ENCODE peak calls at places on chromosomes 13 and 19, in five cellular contexts. One of them, this sample, is unnamed.

GRCh38 chr13:97448503-97449251 is 14.7 kb downstream of the RAP2A start:
- DNase-seq in fibroblast of villous mesenchyme: peak; percentile 71
- DNase-seq in HepG2: no peak
- DNase-seq in AG04450: no peak
- DNase-seq in endothelial cell: no peak
- DNase-seq in this sample: no peak

GRCh38 chr13:112153846-112154245 is 86.9 kb downstream of the SOX1 start:
- DNase-seq in fibroblast of villous mesenchyme: no peak
- DNase-seq in HepG2: no peak
- DNase-seq in AG04450: no peak
- DNase-seq in endothelial cell: no peak
- DNase-seq in this sample: no peak

GRCh38 chr13:71117920-71118319 is 749.1 kb downstream of the DACH1 start:
- DNase-seq in fibroblast of villous mesenchyme: no peak
- DNase-seq in HepG2: no peak
- DNase-seq in AG04450: no peak
- DNase-seq in endothelial cell: no peak
- DNase-seq in this sample: no peak

GRCh38 chr13:30898721-30899188 is 7.3 kb upstream of the MEDAG start:
- DNase-seq in fibroblast of villous mesenchyme: peak; percentile 99
- DNase-seq in HepG2: peak; percentile 72
- DNase-seq in AG04450: peak; percentile 89
- DNase-seq in endothelial cell: peak; percentile 23
- DNase-seq in this sample: no peak

GRCh38 chr19:5828661-5829566 is 10.6 kb downstream of the FUT6 start:
- DNase-seq in fibroblast of villous mesenchyme: peak; percentile 89
- DNase-seq in HepG2: no peak
- DNase-seq in AG04450: no peak
- DNase-seq in endothelial cell: no peak
- DNase-seq in this sample: no peak

GRCh38 chr13:66014757-66015156 is 1215.4 kb downstream of the PCDH9 start:
- DNase-seq in fibroblast of villous mesenchyme: no peak
- DNase-seq in HepG2: no peak
- DNase-seq in AG04450: no peak
- DNase-seq in endothelial cell: no peak
- DNase-seq in this sample: no peak

GRCh38 chr19:56750658-56751057 is 79.1 kb upstream of the ZNF835 start:
- DNase-seq in fibroblast of villous mesenchyme: no peak
- DNase-seq in HepG2: peak; percentile 25
- DNase-seq in AG04450: no peak
- DNase-seq in endothelial cell: no peak
- DNase-seq in this sample: no peak

GRCh38 chr19:18414504-18415176 is 4.6 kb upstream of the SSBP4 start:
- DNase-seq in fibroblast of villous mesenchyme: peak; percentile 37
- DNase-seq in HepG2: no peak
- DNase-seq in AG04450: no peak
- DNase-seq in endothelial cell: no peak
- DNase-seq in this sample: no peak

GRCh38 chr19:13033819-13034611 is 38.7 kb downstream of the NFIX start:
- DNase-seq in fibroblast of villous mesenchyme: no peak
- DNase-seq in HepG2: peak; percentile 55
- DNase-seq in AG04450: no peak
- DNase-seq in endothelial cell: peak; percentile 77
- DNase-seq in this sample: peak; percentile 51

GRCh38 chr13:40589285-40590109 is 76.9 kb downstream of the FOXO1 start:
- DNase-seq in fibroblast of villous mesenchyme: peak; percentile 54
- DNase-seq in HepG2: peak; percentile 56
- DNase-seq in AG04450: no peak
- DNase-seq in endothelial cell: peak; percentile 51
- DNase-seq in this sample: no peak

GRCh38 chr19:4660181-4660791 is 9.9 kb downstream of the MYDGF start:
- DNase-seq in fibroblast of villous mesenchyme: no peak
- DNase-seq in HepG2: peak; percentile 42
- DNase-seq in AG04450: no peak
- DNase-seq in endothelial cell: peak; percentile 50
- DNase-seq in this sample: no peak

GRCh38 chr13:22143671-22144070 is 472.8 kb downstream of the FGF9 start:
- DNase-seq in fibroblast of villous mesenchyme: no peak
- DNase-seq in HepG2: no peak
- DNase-seq in AG04450: no peak
- DNase-seq in endothelial cell: no peak
- DNase-seq in this sample: no peak

GRCh38 chr13:75236774-75237173 is 245.2 kb downstream of the TBC1D4 start:
- DNase-seq in fibroblast of villous mesenchyme: no peak
- DNase-seq in HepG2: no peak
- DNase-seq in AG04450: no peak
- DNase-seq in endothelial cell: no peak
- DNase-seq in this sample: no peak

GRCh38 chr13:28100149-28101121 is at the start of gene FLT3:
- DNase-seq in fibroblast of villous mesenchyme: peak; percentile 28
- DNase-seq in HepG2: no peak
- DNase-seq in AG04450: no peak
- DNase-seq in endothelial cell: peak; percentile 21
- DNase-seq in this sample: no peak

GRCh38 chr19:49579947-49580263 is 451 bp downstream of the NOSIP start:
- DNase-seq in fibroblast of villous mesenchyme: no peak
- DNase-seq in HepG2: no peak
- DNase-seq in AG04450: no peak
- DNase-seq in endothelial cell: no peak
- DNase-seq in this sample: no peak

GRCh38 chr19:33300016-33300981 is 2.0 kb downstream of the CEBPA start:
- DNase-seq in fibroblast of villous mesenchyme: no peak
- DNase-seq in HepG2: peak; percentile 55
- DNase-seq in AG04450: no peak
- DNase-seq in endothelial cell: no peak
- DNase-seq in this sample: no peak

GRCh38 chr13:83877901-83878300 is 4.4 kb downstream of the SLITRK1 start:
- DNase-seq in fibroblast of villous mesenchyme: no peak
- DNase-seq in HepG2: no peak
- DNase-seq in AG04450: no peak
- DNase-seq in endothelial cell: no peak
- DNase-seq in this sample: no peak

GRCh38 chr13:49649244-49649962 is 21.1 kb downstream of the ARL11 start:
- DNase-seq in fibroblast of villous mesenchyme: peak; percentile 64
- DNase-seq in HepG2: peak; percentile 33
- DNase-seq in AG04450: no peak
- DNase-seq in endothelial cell: no peak
- DNase-seq in this sample: no peak

GRCh38 chr13:39451860-39452301 is 151.1 kb downstream of the LHFPL6 start:
- DNase-seq in fibroblast of villous mesenchyme: peak; percentile 75
- DNase-seq in HepG2: no peak
- DNase-seq in AG04450: no peak
- DNase-seq in endothelial cell: peak; percentile 18
- DNase-seq in this sample: no peak

GRCh38 chr19:12665281-12665573 is 1.3 kb downstream of the MAN2B1 start:
- DNase-seq in fibroblast of villous mesenchyme: no peak
- DNase-seq in HepG2: no peak
- DNase-seq in AG04450: no peak
- DNase-seq in endothelial cell: no peak
- DNase-seq in this sample: no peak

GRCh38 chr19:6416658-6417405 is 7.8 kb downstream of the KHSRP start:
- DNase-seq in fibroblast of villous mesenchyme: no peak
- DNase-seq in HepG2: no peak
- DNase-seq in AG04450: no peak
- DNase-seq in endothelial cell: no peak
- DNase-seq in this sample: no peak

GRCh38 chr13:76991432-76991795 is 467 bp upstream of the CLN5 start:
- DNase-seq in fibroblast of villous mesenchyme: no peak
- DNase-seq in HepG2: no peak
- DNase-seq in AG04450: no peak
- DNase-seq in endothelial cell: no peak
- DNase-seq in this sample: peak; percentile 83

GRCh38 chr19:13024126-13024957 is 29.1 kb downstream of the NFIX start:
- DNase-seq in fibroblast of villous mesenchyme: no peak
- DNase-seq in HepG2: no peak
- DNase-seq in AG04450: no peak
- DNase-seq in endothelial cell: no peak
- DNase-seq in this sample: no peak

GRCh38 chr13:78129850-78130249 is 211.2 kb upstream of the EDNRB start:
- DNase-seq in fibroblast of villous mesenchyme: peak; percentile 20
- DNase-seq in HepG2: no peak
- DNase-seq in AG04450: no peak
- DNase-seq in endothelial cell: no peak
- DNase-seq in this sample: no peak

GRCh38 chr13:28819046-28819747 is 942 bp upstream of the MTUS2 start:
- DNase-seq in fibroblast of villous mesenchyme: peak; percentile 31
- DNase-seq in HepG2: no peak
- DNase-seq in AG04450: no peak
- DNase-seq in endothelial cell: no peak
- DNase-seq in this sample: no peak

GRCh38 chr13:112940236-112940635 is 28.8 kb upstream of the MCF2L start:
- DNase-seq in fibroblast of villous mesenchyme: no peak
- DNase-seq in HepG2: no peak
- DNase-seq in AG04450: no peak
- DNase-seq in endothelial cell: no peak
- DNase-seq in this sample: no peak

GRCh38 chr13:74066937-74067336 is 67.3 kb downstream of the KLF12 start:
- DNase-seq in fibroblast of villous mesenchyme: no peak
- DNase-seq in HepG2: no peak
- DNase-seq in AG04450: no peak
- DNase-seq in endothelial cell: no peak
- DNase-seq in this sample: no peak

GRCh38 chr19:13998426-13998825 is 7.7 kb downstream of the RFX1 start:
- DNase-seq in fibroblast of villous mesenchyme: no peak
- DNase-seq in HepG2: no peak
- DNase-seq in AG04450: no peak
- DNase-seq in endothelial cell: no peak
- DNase-seq in this sample: no peak

GRCh38 chr19:954672-955494 is 29.0 kb downstream of the ARID3A start:
- DNase-seq in fibroblast of villous mesenchyme: peak; percentile 41
- DNase-seq in HepG2: no peak
- DNase-seq in AG04450: no peak
- DNase-seq in endothelial cell: no peak
- DNase-seq in this sample: no peak

GRCh38 chr19:48455171-48455907 is at the start of gene KCNJ14:
- DNase-seq in fibroblast of villous mesenchyme: no peak
- DNase-seq in HepG2: no peak
- DNase-seq in AG04450: no peak
- DNase-seq in endothelial cell: no peak
- DNase-seq in this sample: no peak

GRCh38 chr19:48461651-48461981 is 6.2 kb downstream of the KCNJ14 start:
- DNase-seq in fibroblast of villous mesenchyme: no peak
- DNase-seq in HepG2: no peak
- DNase-seq in AG04450: no peak
- DNase-seq in endothelial cell: no peak
- DNase-seq in this sample: no peak

GRCh38 chr19:48455908-48456562 is 661 bp downstream of the KCNJ14 start:
- DNase-seq in fibroblast of villous mesenchyme: no peak
- DNase-seq in HepG2: no peak
- DNase-seq in AG04450: no peak
- DNase-seq in endothelial cell: no peak
- DNase-seq in this sample: no peak

GRCh38 chr19:48456864-48457263 is 1.5 kb downstream of the KCNJ14 start:
- DNase-seq in fibroblast of villous mesenchyme: no peak
- DNase-seq in HepG2: no peak
- DNase-seq in AG04450: no peak
- DNase-seq in endothelial cell: no peak
- DNase-seq in this sample: no peak

DNA sequence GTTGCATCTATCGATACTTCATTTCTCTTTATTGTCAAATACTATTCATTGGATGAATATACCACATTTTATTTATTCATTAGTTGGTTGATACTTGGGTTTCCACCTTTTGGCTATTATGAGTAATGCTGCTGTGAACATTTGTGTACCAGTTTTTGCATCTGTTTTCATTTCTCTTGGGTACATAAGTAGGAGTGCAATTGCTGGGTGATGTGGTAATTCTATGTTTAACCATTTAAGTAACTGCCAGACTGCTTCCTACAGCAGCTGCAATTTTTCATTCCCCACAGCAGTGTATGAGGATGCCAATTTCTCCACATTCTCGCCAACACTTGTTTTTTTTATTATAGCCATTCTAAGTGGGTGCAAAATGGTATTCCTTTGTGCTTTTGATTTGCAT is 2.6 kb downstream of the KCNJ14 start:
- DNase-seq in fibroblast of villous mesenchyme: peak; percentile 49
- DNase-seq in HepG2: no peak
- DNase-seq in AG04450: no peak
- DNase-seq in endothelial cell: no peak
- DNase-seq in this sample: no peak
- TF ChIP-seq CTCF in fibroblast of villous mesenchyme: no peak
- TF ChIP-seq CTCF in HepG2: no peak
- TF ChIP-seq CTCF in AG04450: no peak
- TF ChIP-seq CTCF in endothelial cell: no peak
- TF ChIP-seq CTCF in this sample: no peak

GRCh38 chr13:21063031-21063430 is 1.6 kb upstream of the LATS2 start:
- DNase-seq in fibroblast of villous mesenchyme: no peak
- DNase-seq in HepG2: no peak
- DNase-seq in AG04450: no peak
- DNase-seq in endothelial cell: no peak
- DNase-seq in this sample: no peak

GRCh38 chr13:21060063-21060826 is 1.1 kb downstream of the LATS2 start:
- DNase-seq in fibroblast of villous mesenchyme: peak; percentile 69
- DNase-seq in HepG2: no peak
- DNase-seq in AG04450: no peak
- DNase-seq in endothelial cell: peak; percentile 33
- DNase-seq in this sample: peak; percentile 41

GRCh38 chr13:21060827-21061076 is 634 bp downstream of the LATS2 start:
- DNase-seq in fibroblast of villous mesenchyme: no peak
- DNase-seq in HepG2: no peak
- DNase-seq in AG04450: no peak
- DNase-seq in endothelial cell: peak; percentile 47
- DNase-seq in this sample: no peak

GRCh38 chr13:21058361-21058760 is 3.0 kb downstream of the LATS2 start:
- DNase-seq in fibroblast of villous mesenchyme: peak; percentile 75
- DNase-seq in HepG2: no peak
- DNase-seq in AG04450: no peak
- DNase-seq in endothelial cell: no peak
- DNase-seq in this sample: no peak

GRCh38 chr13:21061077-21061945 is at the start of gene LATS2:
- DNase-seq in fibroblast of villous mesenchyme: peak; percentile 95
- DNase-seq in HepG2: peak; percentile 87
- DNase-seq in AG04450: peak; percentile 83
- DNase-seq in endothelial cell: peak; percentile 97
- DNase-seq in this sample: peak; percentile 89
- TF ChIP-seq CTCF in fibroblast of villous mesenchyme: peak; percentile 30
- TF ChIP-seq CTCF in HepG2: peak; percentile 57
- TF ChIP-seq CTCF in AG04450: peak; percentile 18
- TF ChIP-seq CTCF in endothelial cell: no peak
- TF ChIP-seq CTCF in this sample: no peak

DNA sequence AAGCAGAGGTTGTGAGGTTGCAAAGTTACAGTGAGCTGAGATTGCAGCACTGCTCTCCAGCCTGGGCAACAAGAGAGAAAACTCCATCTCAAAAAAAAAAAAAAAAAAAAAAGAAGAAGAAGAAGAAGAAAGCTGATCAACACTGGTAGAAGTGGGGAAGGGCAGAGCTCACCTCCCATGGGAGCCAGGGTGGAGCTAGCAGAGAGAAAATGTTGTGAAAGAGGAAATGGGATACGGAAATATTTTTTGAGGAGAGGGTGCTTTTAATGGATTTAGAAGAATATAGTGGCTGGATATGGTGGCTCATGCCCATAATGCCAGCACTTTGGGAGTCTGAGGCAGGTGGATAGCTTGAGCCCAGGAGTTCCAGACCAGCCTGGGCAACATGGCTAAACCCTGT is 6.8 kb downstream of the GPR42 start:
- DNase-seq in fibroblast of villous mesenchyme: no peak
- DNase-seq in HepG2: no peak
- DNase-seq in AG04450: no peak
- DNase-seq in endothelial cell: no peak
- DNase-seq in this sample: no peak
- TF ChIP-seq CTCF in fibroblast of villous mesenchyme: no peak
- TF ChIP-seq CTCF in HepG2: no peak
- TF ChIP-seq CTCF in AG04450: no peak
- TF ChIP-seq CTCF in endothelial cell: no peak
- TF ChIP-seq CTCF in this sample: no peak

GRCh38 chr19:3234800-3235199 is 10.3 kb downstream of the CELF5 start:
- DNase-seq in fibroblast of villous mesenchyme: no peak
- DNase-seq in HepG2: no peak
- DNase-seq in AG04450: no peak
- DNase-seq in endothelial cell: peak; percentile 36
- DNase-seq in this sample: no peak
- TF ChIP-seq CTCF in fibroblast of villous mesenchyme: peak; percentile 35
- TF ChIP-seq CTCF in HepG2: peak; percentile 47
- TF ChIP-seq CTCF in AG04450: peak; percentile 3
- TF ChIP-seq CTCF in endothelial cell: no peak
- TF ChIP-seq CTCF in this sample: no peak